ENCODE peak calls at places on chromosomes 2 and 18, in eight cellular contexts. One of them, this sample, is unnamed. For H3K36me3, the result is how much of the 10 kb centered on the place peaks cover.

GRCh38 chr2:43430489-43430888 is 165.3 kb downstream of the THADA start:
- DNase-seq in tibial nerve: no peak
- DNase-seq in spleen: no peak
- DNase-seq in esophagus squamous epithelium: no peak
- DNase-seq in sigmoid colon: no peak
- DNase-seq in endothelial cell of umbilical vein: peak
- DNase-seq in heart left ventricle: no peak
- DNase-seq in breast epithelium: no peak
- DNase-seq in this sample: no peak

GRCh38 chr2:216713691-216714411 is 18.5 kb upstream of the IGFBP5 start:
- DNase-seq in tibial nerve: peak
- DNase-seq in spleen: no peak
- DNase-seq in esophagus squamous epithelium: no peak
- DNase-seq in sigmoid colon: peak
- DNase-seq in endothelial cell of umbilical vein: no peak
- DNase-seq in heart left ventricle: peak
- DNase-seq in breast epithelium: peak
- DNase-seq in this sample: peak

GRCh38 chr2:557635-558301 is 119.4 kb downstream of the TMEM18 start:
- DNase-seq in tibial nerve: no peak
- DNase-seq in spleen: no peak
- DNase-seq in esophagus squamous epithelium: no peak
- DNase-seq in sigmoid colon: no peak
- DNase-seq in endothelial cell of umbilical vein: no peak
- DNase-seq in heart left ventricle: no peak
- DNase-seq in breast epithelium: no peak
- DNase-seq in this sample: no peak

GRCh38 chr18:58097127-58097906 is 53.3 kb downstream of the NEDD4L start:
- DNase-seq in tibial nerve: no peak
- DNase-seq in spleen: no peak
- DNase-seq in esophagus squamous epithelium: no peak
- DNase-seq in sigmoid colon: no peak
- DNase-seq in endothelial cell of umbilical vein: peak
- DNase-seq in heart left ventricle: no peak
- DNase-seq in breast epithelium: no peak
- DNase-seq in this sample: no peak

GRCh38 chr2:198441246-198441645 is 636.9 kb downstream of the PLCL1 start:
- DNase-seq in tibial nerve: no peak
- DNase-seq in spleen: no peak
- DNase-seq in esophagus squamous epithelium: no peak
- DNase-seq in sigmoid colon: no peak
- DNase-seq in endothelial cell of umbilical vein: no peak
- DNase-seq in heart left ventricle: no peak
- DNase-seq in breast epithelium: no peak
- DNase-seq in this sample: no peak

GRCh38 chr2:45373534-45373933 is 237.5 kb downstream of the SRBD1 start:
- DNase-seq in tibial nerve: no peak
- DNase-seq in spleen: no peak
- DNase-seq in esophagus squamous epithelium: no peak
- DNase-seq in sigmoid colon: no peak
- DNase-seq in endothelial cell of umbilical vein: no peak
- DNase-seq in heart left ventricle: no peak
- DNase-seq in breast epithelium: no peak
- DNase-seq in this sample: no peak

GRCh38 chr2:4354678-4355077 is 651.3 kb downstream of the DCDC2C start:
- DNase-seq in tibial nerve: no peak
- DNase-seq in spleen: no peak
- DNase-seq in esophagus squamous epithelium: no peak
- DNase-seq in sigmoid colon: no peak
- DNase-seq in endothelial cell of umbilical vein: peak
- DNase-seq in heart left ventricle: no peak
- DNase-seq in breast epithelium: no peak
- DNase-seq in this sample: no peak

GRCh38 chr2:57941826-57942225 is 104.8 kb upstream of the VRK2 start:
- DNase-seq in tibial nerve: no peak
- DNase-seq in spleen: no peak
- DNase-seq in esophagus squamous epithelium: no peak
- DNase-seq in sigmoid colon: no peak
- DNase-seq in endothelial cell of umbilical vein: no peak
- DNase-seq in heart left ventricle: no peak
- DNase-seq in breast epithelium: no peak
- DNase-seq in this sample: no peak

GRCh38 chr2:101704046-101704466 is 6.5 kb downstream of the MAP4K4 start:
- DNase-seq in tibial nerve: no peak
- DNase-seq in spleen: no peak
- DNase-seq in esophagus squamous epithelium: no peak
- DNase-seq in sigmoid colon: peak
- DNase-seq in endothelial cell of umbilical vein: peak
- DNase-seq in heart left ventricle: peak
- DNase-seq in breast epithelium: peak
- DNase-seq in this sample: no peak

GRCh38 chr2:52934920-52935640 is 832.5 kb upstream of the CHAC2 start:
- DNase-seq in tibial nerve: no peak
- DNase-seq in spleen: no peak
- DNase-seq in esophagus squamous epithelium: no peak
- DNase-seq in sigmoid colon: no peak
- DNase-seq in endothelial cell of umbilical vein: no peak
- DNase-seq in heart left ventricle: no peak
- DNase-seq in breast epithelium: no peak
- DNase-seq in this sample: no peak

GRCh38 chr2:201907128-201907886 is 101.0 kb downstream of the CDK15 start:
- DNase-seq in tibial nerve: no peak
- DNase-seq in spleen: no peak
- DNase-seq in esophagus squamous epithelium: no peak
- DNase-seq in sigmoid colon: no peak
- DNase-seq in endothelial cell of umbilical vein: no peak
- DNase-seq in heart left ventricle: peak
- DNase-seq in breast epithelium: no peak
- DNase-seq in this sample: no peak

DNA sequence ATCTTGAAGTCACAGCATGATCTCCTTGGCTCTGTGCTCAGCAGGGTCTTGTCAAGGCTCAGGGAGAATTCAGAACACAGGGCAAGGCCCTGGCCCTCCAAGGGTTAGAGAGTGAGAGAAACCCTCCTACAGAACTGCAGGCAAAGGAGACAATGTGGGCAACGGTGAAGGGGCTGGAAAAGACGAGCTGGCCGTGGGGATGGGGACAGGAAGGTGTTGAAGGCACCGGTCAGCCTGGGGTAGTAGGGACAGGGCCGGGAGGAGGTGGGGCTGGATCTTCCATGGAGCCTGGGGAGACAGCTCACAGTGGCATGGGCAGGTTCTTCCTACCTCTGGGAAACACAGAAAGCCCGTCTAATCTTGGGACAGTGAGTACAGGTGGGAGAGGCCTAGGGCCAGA is 92.2 kb upstream of the MCFD2 start:
- DNase-seq in tibial nerve: no peak
- DNase-seq in spleen: no peak
- DNase-seq in esophagus squamous epithelium: no peak
- DNase-seq in sigmoid colon: no peak
- DNase-seq in endothelial cell of umbilical vein: no peak
- DNase-seq in heart left ventricle: no peak
- DNase-seq in breast epithelium: no peak
- DNase-seq in this sample: no peak
- H3K36me3 ChIP-seq in tibial nerve: under half
- H3K36me3 ChIP-seq in spleen: half or more
- H3K36me3 ChIP-seq in esophagus squamous epithelium: under half
- H3K36me3 ChIP-seq in sigmoid colon: under half
- H3K36me3 ChIP-seq in endothelial cell of umbilical vein: under half
- H3K36me3 ChIP-seq in heart left ventricle: under half
- H3K36me3 ChIP-seq in breast epithelium: under half
- H3K36me3 ChIP-seq in this sample: under half

GRCh38 chr2:6881516-6881915 is 3.9 kb downstream of the RSAD2 start:
- DNase-seq in tibial nerve: no peak
- DNase-seq in spleen: no peak
- DNase-seq in esophagus squamous epithelium: no peak
- DNase-seq in sigmoid colon: no peak
- DNase-seq in endothelial cell of umbilical vein: no peak
- DNase-seq in heart left ventricle: no peak
- DNase-seq in breast epithelium: no peak
- DNase-seq in this sample: no peak
- TF ChIP-seq POLR2A in tibial nerve: no peak
- TF ChIP-seq POLR2A in spleen: no peak
- TF ChIP-seq POLR2A in esophagus squamous epithelium: no peak
- TF ChIP-seq POLR2A in sigmoid colon: no peak
- TF ChIP-seq POLR2A in endothelial cell of umbilical vein: no peak
- TF ChIP-seq POLR2A in heart left ventricle: no peak
- TF ChIP-seq POLR2A in breast epithelium: no peak
- TF ChIP-seq POLR2A in this sample: no peak

DNA sequence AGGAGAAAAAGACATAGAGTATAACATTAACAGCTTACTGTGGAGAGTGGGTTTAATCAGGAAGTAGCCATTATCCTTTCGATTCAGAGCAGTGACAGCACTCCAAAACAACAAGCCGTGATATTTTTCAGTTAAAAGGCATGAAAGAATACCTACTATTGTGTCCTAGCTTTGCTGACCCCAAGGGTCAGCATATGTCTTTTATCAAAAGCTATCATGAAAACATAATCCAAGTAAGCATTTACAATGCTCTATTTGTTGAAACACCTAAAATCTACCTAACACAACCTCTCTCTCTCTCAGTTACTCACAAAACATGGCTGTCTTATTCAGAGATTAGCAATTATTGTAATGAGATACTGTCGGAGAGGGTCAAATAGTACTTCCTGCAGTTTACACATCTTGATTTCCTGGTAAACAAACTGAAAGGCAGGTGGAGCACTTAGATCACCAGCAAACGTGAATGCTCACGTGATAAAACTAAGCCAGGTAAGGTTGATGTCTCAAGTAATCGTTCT is 100.0 kb downstream of the BAZ2B start:
- DNase-seq in tibial nerve: no peak
- DNase-seq in spleen: no peak
- DNase-seq in esophagus squamous epithelium: no peak
- DNase-seq in sigmoid colon: no peak
- DNase-seq in endothelial cell of umbilical vein: peak
- DNase-seq in heart left ventricle: no peak
- DNase-seq in breast epithelium: no peak
- DNase-seq in this sample: peak
- H3K4me3 ChIP-seq in tibial nerve: peak
- H3K4me3 ChIP-seq in spleen: peak
- H3K4me3 ChIP-seq in esophagus squamous epithelium: peak
- H3K4me3 ChIP-seq in sigmoid colon: peak
- H3K4me3 ChIP-seq in endothelial cell of umbilical vein: peak
- H3K4me3 ChIP-seq in heart left ventricle: peak
- H3K4me3 ChIP-seq in breast epithelium: peak
- H3K4me3 ChIP-seq in this sample: peak

GRCh38 chr2:189008555-189009312 is 34.6 kb downstream of the COL3A1 start:
- DNase-seq in tibial nerve: no peak
- DNase-seq in spleen: no peak
- DNase-seq in esophagus squamous epithelium: no peak
- DNase-seq in sigmoid colon: no peak
- DNase-seq in endothelial cell of umbilical vein: no peak
- DNase-seq in heart left ventricle: no peak
- DNase-seq in breast epithelium: no peak
- DNase-seq in this sample: no peak
- H3K36me3 ChIP-seq in tibial nerve: under half
- H3K36me3 ChIP-seq in spleen: under half
- H3K36me3 ChIP-seq in esophagus squamous epithelium: under half
- H3K36me3 ChIP-seq in sigmoid colon: half or more
- H3K36me3 ChIP-seq in endothelial cell of umbilical vein: under half
- H3K36me3 ChIP-seq in heart left ventricle: under half
- H3K36me3 ChIP-seq in breast epithelium: under half
- H3K36me3 ChIP-seq in this sample: under half

DNA sequence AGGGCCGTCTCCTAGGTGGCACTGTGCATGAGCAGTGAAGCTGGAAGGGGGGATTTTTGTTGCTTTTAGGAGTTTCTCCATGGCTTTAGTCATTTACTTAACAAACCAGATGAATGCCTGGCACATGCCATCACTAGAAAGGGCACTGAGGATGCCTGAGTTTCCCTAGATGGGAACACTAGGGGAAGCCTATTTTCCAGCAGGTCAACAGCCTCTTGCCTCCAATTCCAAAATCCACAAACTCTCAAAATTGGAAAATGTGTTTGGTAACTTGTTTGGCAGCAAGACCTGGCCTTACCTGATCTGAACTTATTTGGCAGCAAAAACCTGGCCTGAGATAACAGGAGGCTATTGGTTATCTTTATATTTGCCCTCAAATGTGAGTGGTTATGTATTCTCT is 2.6 kb downstream of the LIPG start:
- DNase-seq in tibial nerve: no peak
- DNase-seq in spleen: no peak
- DNase-seq in esophagus squamous epithelium: no peak
- DNase-seq in sigmoid colon: no peak
- DNase-seq in endothelial cell of umbilical vein: no peak
- DNase-seq in heart left ventricle: no peak
- DNase-seq in breast epithelium: no peak
- DNase-seq in this sample: no peak
- TF ChIP-seq POLR2A in tibial nerve: no peak
- TF ChIP-seq POLR2A in spleen: no peak
- TF ChIP-seq POLR2A in esophagus squamous epithelium: no peak
- TF ChIP-seq POLR2A in sigmoid colon: no peak
- TF ChIP-seq POLR2A in endothelial cell of umbilical vein: no peak
- TF ChIP-seq POLR2A in heart left ventricle: no peak
- TF ChIP-seq POLR2A in breast epithelium: no peak
- TF ChIP-seq POLR2A in this sample: no peak

DNA sequence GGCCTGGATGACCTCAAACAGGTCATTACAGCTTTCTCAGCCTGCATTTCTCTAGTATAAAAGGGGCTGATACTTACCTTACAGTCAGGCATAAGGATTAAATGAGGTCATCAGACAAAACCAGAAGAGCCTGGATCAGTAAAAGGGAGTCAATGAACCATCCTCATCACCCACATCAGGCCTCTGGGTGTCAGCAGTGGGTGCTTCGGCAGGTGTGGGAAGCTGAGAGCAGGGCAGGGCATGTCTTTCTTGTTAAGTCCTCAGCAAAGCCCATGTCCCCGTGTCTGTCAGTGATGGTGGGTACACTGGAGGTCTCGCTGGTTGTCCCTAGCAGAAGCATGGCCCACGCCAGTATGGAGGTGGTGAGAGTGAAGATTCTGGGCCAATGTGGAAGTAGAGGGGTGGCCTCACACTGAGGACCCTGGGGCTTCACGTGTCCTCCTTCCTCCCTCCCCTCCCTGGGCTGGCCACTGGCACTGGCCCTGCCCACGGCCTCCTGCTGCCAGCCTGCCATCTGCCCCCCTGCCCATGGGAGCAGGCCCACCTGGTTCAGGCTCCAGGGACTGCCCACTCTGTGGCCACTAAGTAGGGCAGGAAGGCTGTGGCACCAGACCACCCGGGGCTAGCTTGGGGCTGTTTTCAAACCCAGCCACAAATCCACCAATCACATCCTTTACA is 4.4 kb downstream of the ADRA2B start:
- DNase-seq in tibial nerve: no peak
- DNase-seq in spleen: peak
- DNase-seq in esophagus squamous epithelium: no peak
- DNase-seq in sigmoid colon: peak
- DNase-seq in endothelial cell of umbilical vein: no peak
- DNase-seq in heart left ventricle: no peak
- DNase-seq in breast epithelium: no peak
- DNase-seq in this sample: no peak
- H3K4me3 ChIP-seq in tibial nerve: no peak
- H3K4me3 ChIP-seq in spleen: no peak
- H3K4me3 ChIP-seq in esophagus squamous epithelium: no peak
- H3K4me3 ChIP-seq in sigmoid colon: no peak
- H3K4me3 ChIP-seq in endothelial cell of umbilical vein: no peak
- H3K4me3 ChIP-seq in heart left ventricle: no peak
- H3K4me3 ChIP-seq in breast epithelium: no peak
- H3K4me3 ChIP-seq in this sample: no peak

This sample was measured in prostate gland.